ENCODE peak calls at places on chromosomes 4 and X, in eight cellular contexts. D is neuronal stem cell, G is endothelial cell of umbilical vein, X is IMR-90, R is PC-3, U is H9, O is mesenchymal stem cell, F is adipocyte. C is an unnamed sample.

GRCh38 chrX:70254063-70254400 is 6.0 kb downstream of the P2RY4 start:
- DNase-seq in D (no peak), O (no peak), G (no peak), X (no peak), U (no peak), F (no peak), R (no peak), C (no peak)

GRCh38 chrX:145213504-145213903 is 33.8 kb upstream of the SPANXN1 start:
- DNase-seq in G (no peak), O (no peak), U (no peak), D (no peak), F (no peak), R (peak; percentile 57), X (no peak), C (no peak)

GRCh38 chrX:110409925-110410324 is 51.3 kb downstream of the RTL9 start:
- DNase-seq in U (no peak), X (peak; percentile 73), D (no peak), R (peak; percentile 80), O (peak; percentile 79), F (peak; percentile 56), G (peak; percentile 41), C (peak; percentile 64)

GRCh38 chrX:9171841-9172240 is 137.9 kb upstream of the FAM9B start:
- DNase-seq in D (no peak), F (no peak), G (peak; percentile 1), U (no peak), R (peak; percentile 68), X (peak; percentile 82), O (no peak), C (peak; percentile 79)

GRCh38 chr4:52862605-52863236 is 604 bp downstream of the RASL11B start:
- DNase-seq in X (no peak), U (no peak), D (no peak), O (no peak), R (no peak), G (peak; percentile 29), F (no peak), C (no peak)

GRCh38 chr4:168693750-168694470 is 197.1 kb downstream of the PALLD start:
- DNase-seq in F (peak; percentile 25), X (peak; percentile 43), G (peak; percentile 86), D (no peak), U (no peak), R (peak; percentile 57), O (no peak), C (no peak)

GRCh38 chrX:31279359-31279758 is 207.5 kb upstream of the FTHL17 start:
- DNase-seq in D (no peak), R (peak; percentile 3), F (no peak), X (peak; percentile 26), G (peak; percentile 6), U (peak; percentile 30), O (peak; percentile 28), C (peak; percentile 12)

GRCh38 chrX:34734383-34734782 is 77.3 kb upstream of the TMEM47 start:
- DNase-seq in G (no peak), O (peak; percentile 13), F (peak; percentile 19), D (no peak), U (no peak), R (peak; percentile 16), X (peak; percentile 62), C (peak; percentile 48)

GRCh38 chrX:110341189-110342035 is 17.2 kb upstream of the RTL9 start:
- DNase-seq in X (peak; percentile 91), G (no peak), D (no peak), U (no peak), R (peak; percentile 78), O (peak; percentile 87), F (peak; percentile 75), C (peak; percentile 85)

GRCh38 chr4:182276214-182277109 is 33.3 kb downstream of the TENM3 start:
- DNase-seq in D (no peak), X (no peak), G (no peak), R (no peak), F (no peak), O (no peak), U (no peak), C (no peak)

GRCh38 chr4:120144634-120145033 is 78.0 kb upstream of the MAD2L1 start:
- DNase-seq in X (no peak), G (no peak), R (no peak), F (no peak), O (no peak), D (no peak), U (peak; percentile 37), C (no peak)

GRCh38 chr4:186700746-186701145 is 22.9 kb downstream of the FAT1 start:
- DNase-seq in F (no peak), X (peak; percentile 76), O (no peak), R (peak; percentile 22), D (no peak), G (no peak), U (no peak), C (peak; percentile 93)

GRCh38 chr4:22480928-22481327 is 34.9 kb downstream of the ADGRA3 start:
- DNase-seq in F (no peak), O (no peak), X (no peak), G (no peak), R (no peak), U (no peak), D (no peak), C (no peak)

GRCh38 chr4:22486276-22486675 is 29.6 kb downstream of the ADGRA3 start:
- DNase-seq in F (no peak), U (no peak), R (no peak), G (no peak), D (no peak), O (no peak), X (no peak), C (peak; percentile 73)

GRCh38 chr4:22483551-22483981 is 32.3 kb downstream of the ADGRA3 start:
- DNase-seq in F (peak; percentile 65), R (peak; percentile 50), G (no peak), O (peak; percentile 77), U (no peak), X (peak; percentile 90), D (no peak), C (peak; percentile 90)

GRCh38 chr4:22485751-22486150 is 30.1 kb downstream of the ADGRA3 start:
- DNase-seq in F (no peak), D (no peak), X (peak; percentile 76), U (no peak), O (no peak), G (no peak), R (no peak), C (peak; percentile 90)

DNA sequence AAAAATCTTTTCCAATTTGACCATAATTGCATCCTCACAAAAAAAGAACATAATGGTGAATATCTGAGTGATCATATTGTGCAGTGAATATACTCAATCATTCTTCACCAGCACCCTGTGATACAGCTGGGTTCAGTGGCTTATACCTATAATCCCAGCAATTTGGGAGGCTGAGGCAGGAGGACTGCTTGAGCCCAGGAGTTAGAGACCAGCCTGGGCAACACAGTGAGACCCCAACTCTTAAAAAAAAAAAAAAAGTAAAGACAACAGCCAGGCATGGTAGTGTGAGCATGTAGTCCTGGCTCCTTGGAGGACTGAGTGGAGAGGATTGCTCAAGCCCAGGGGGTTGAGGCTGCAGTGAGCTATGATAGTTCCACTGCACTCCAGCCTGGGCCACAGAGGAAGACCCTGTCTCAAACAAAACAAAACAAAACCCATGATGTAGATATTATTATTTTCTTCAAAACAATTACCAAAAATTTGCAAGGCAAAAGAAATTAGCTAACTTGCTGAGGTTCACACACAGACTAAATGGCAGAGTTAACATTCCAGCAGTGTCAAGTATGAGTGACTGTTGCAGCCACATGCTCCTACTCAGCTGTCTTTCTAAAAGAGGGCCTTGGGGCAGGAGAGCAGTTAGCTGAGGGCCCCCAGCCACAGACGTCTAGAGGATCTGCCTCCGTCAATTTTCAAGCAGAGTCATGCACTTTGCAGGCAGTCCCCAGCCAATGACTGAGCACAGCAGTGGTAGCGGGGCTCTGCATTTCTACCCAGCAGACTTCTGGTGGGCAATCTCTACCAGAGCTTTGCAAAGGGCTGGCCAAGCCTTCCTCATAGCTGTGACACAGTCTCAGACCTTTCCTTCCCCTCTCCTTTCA is 33.4 kb downstream of the ADGRA3 start:
- DNase-seq in R (no peak), X (no peak), O (peak; percentile 49), F (no peak), U (no peak), G (no peak), D (no peak), C (no peak)
- H3K9ac ChIP-seq in R (no peak overlapping the region), X (no peak overlapping the region), O (no peak overlapping the region), F (no peak overlapping the region), U (no peak overlapping the region), G (no peak overlapping the region), D (no peak overlapping the region), C (no peak overlapping the region)

GRCh38 chr4:16297003-16297402 is 70.7 kb upstream of the TAPT1 start:
- DNase-seq in O (peak; percentile 8), D (no peak), U (no peak), R (no peak), F (peak; percentile 5), X (no peak), G (no peak), C (no peak)

GRCh38 chr4:16289872-16290554 is 63.7 kb upstream of the TAPT1 start:
- DNase-seq in F (peak; percentile 75), D (peak; percentile 12), X (peak; percentile 46), R (peak; percentile 60), O (peak; percentile 55), U (no peak), G (peak; percentile 69), C (peak; percentile 21)

GRCh38 chr4:16293205-16293860 is 67.1 kb upstream of the TAPT1 start:
- DNase-seq in U (no peak), O (no peak), G (no peak), R (no peak), F (no peak), X (no peak), D (no peak), C (no peak)

GRCh38 chr4:16290681-16291420 is 64.6 kb upstream of the TAPT1 start:
- DNase-seq in D (no peak), G (peak; percentile 75), R (no peak), O (peak; percentile 5), U (no peak), X (no peak), F (no peak), C (no peak)

GRCh38 chr4:16294455-16294854 is 68.2 kb upstream of the TAPT1 start:
- DNase-seq in U (no peak), R (no peak), D (no peak), O (peak; percentile 29), G (no peak), F (peak; percentile 5), X (peak; percentile 52), C (no peak)
- H3K4me1 ChIP-seq in U (no peaks in the 10 kb centered on the region), R (no peaks in the 10 kb centered on the region), D (peaks cover 10% of the 10 kb centered on the region), O (no peaks in the 10 kb centered on the region), G (no peaks in the 10 kb centered on the region), F (peaks cover 14% of the 10 kb centered on the region), X (no peaks in the 10 kb centered on the region), C (no peaks in the 10 kb centered on the region)

GRCh38 chrX:150475466-150475865 is 93.0 kb upstream of the MTM1 start:
- DNase-seq in F (peak; percentile 39), G (no peak), U (no peak), O (no peak), X (peak; percentile 7), D (no peak), R (no peak), C (peak; percentile 50)
- H3K9ac ChIP-seq in F (no peak overlapping the region), G (no peak overlapping the region), U (no peak overlapping the region), O (no peak overlapping the region), X (no peak overlapping the region), D (no peak overlapping the region), R (no peak overlapping the region), C (no peak overlapping the region)

DNA sequence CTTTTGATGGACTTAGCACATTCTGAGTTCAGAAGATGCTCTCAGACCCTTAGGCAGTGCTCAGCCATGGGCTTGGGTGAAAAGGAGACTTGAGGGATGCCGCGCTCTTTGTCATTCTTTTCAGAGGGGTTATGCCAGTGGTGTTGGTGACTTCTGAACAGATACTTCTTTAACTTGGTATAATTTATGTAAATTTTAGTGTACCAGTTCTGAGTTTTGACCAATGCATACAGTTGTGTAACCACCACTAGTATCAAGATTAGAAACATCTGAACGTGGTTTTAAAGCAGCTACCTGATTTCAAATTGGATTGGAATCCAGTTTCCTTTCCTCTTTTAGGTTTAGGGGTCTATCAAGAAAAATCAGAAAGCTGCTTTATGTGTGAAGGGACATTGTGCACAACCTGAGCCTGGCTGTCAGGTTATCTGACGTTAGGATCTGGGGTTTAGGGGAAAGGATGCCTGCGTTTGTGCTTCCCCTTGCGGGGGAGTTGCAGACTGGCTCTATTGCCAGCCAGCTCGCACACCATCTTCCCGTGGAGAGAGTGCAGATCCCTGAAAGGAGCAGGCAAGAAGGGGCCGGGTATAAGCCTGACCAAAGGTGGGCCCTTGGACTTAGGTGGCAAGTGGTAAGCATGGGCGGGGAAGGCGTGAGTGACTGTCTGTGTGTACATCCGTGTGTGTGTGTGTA is 19.0 kb downstream of the SMS start:
- DNase-seq in F (no peak), R (no peak), O (no peak), G (no peak), X (no peak), D (no peak), U (no peak), C (no peak)
- H3K4me1 ChIP-seq in F (peaks cover 14% of the 10 kb centered on the region), R (peaks cover 19% of the 10 kb centered on the region), O (peaks cover 22% of the 10 kb centered on the region), G (no peaks in the 10 kb centered on the region), X (peaks cover 20% of the 10 kb centered on the region), D (peaks cover 3% of the 10 kb centered on the region), U (peaks cover 10% of the 10 kb centered on the region), C (peaks cover 3% of the 10 kb centered on the region)

C was measured in fibroblast of lung.